ENCODE peak calls at places on chromosome 16, in seven cellular contexts. X is K562, P is HCT116, D is SK-N-SH, K is H1, O is HepG2, A is GM12878. N is an unnamed sample.

GRCh38 chr16:23434380-23434779 is 18.6 kb downstream of the COG7 start:
- DNase-seq in X (peak), A (peak), O (peak), P (peak), K (no peak), D (peak), N (peak)

GRCh38 chr16:87330646-87331045 is 13.5 kb upstream of the C16orf95 start:
- DNase-seq in X (no peak), A (no peak), D (no peak), P (no peak), O (no peak), K (no peak), N (no peak)

GRCh38 chr16:58378401-58378800 is 13.9 kb upstream of the GINS3 start:
- DNase-seq in P (no peak), X (no peak), D (no peak), O (no peak), A (no peak), K (no peak), N (no peak)

GRCh38 chr16:20385844-20386832 is 18.4 kb downstream of the PDILT start:
- DNase-seq in D (peak), K (peak), A (no peak), X (peak), O (peak), P (peak), N (peak)

GRCh38 chr16:57791903-57792461 is 10.3 kb downstream of the KIFC3 start:
- DNase-seq in D (no peak), A (no peak), K (no peak), X (no peak), O (no peak), P (no peak), N (no peak)

GRCh38 chr16:51752596-51752995 is 601.5 kb upstream of the SALL1 start:
- DNase-seq in D (no peak), O (no peak), X (no peak), K (no peak), A (no peak), P (no peak), N (no peak)

GRCh38 chr16:86735727-86736126 is 157.4 kb downstream of the FOXL1 start:
- DNase-seq in A (no peak), D (no peak), P (no peak), K (no peak), O (no peak), X (no peak), N (no peak)

GRCh38 chr16:31496670-31497069 is 11.5 kb downstream of the RUSF1 start:
- DNase-seq in K (no peak), O (no peak), D (no peak), X (no peak), A (no peak), P (no peak), N (no peak)

GRCh38 chr16:57133911-57134310 is 41.5 kb downstream of the CPNE2 start:
- DNase-seq in P (no peak), K (no peak), A (no peak), D (no peak), X (no peak), O (no peak), N (no peak)

GRCh38 chr16:11201498-11202259 is 54.3 kb downstream of the SOCS1 start:
- DNase-seq in O (peak), P (peak), A (no peak), K (no peak), X (peak), D (peak), N (peak)

GRCh38 chr16:25501530-25502255 is 190.1 kb upstream of the HS3ST4 start:
- DNase-seq in K (no peak), A (no peak), O (no peak), D (no peak), P (no peak), X (no peak), N (peak)

GRCh38 chr16:81817789-81818304 is 38.8 kb downstream of the PLCG2 start:
- DNase-seq in A (peak), X (no peak), P (no peak), O (no peak), D (no peak), K (no peak), N (no peak)
- TF ChIP-seq JUND in A (no peak), X (no peak), P (no peak), O (no peak), D (no peak), K (no peak), N (no peak)

GRCh38 chr16:27522173-27522707 is 27.5 kb downstream of the GTF3C1 start:
- DNase-seq in A (no peak), P (no peak), O (no peak), D (no peak), X (no peak), K (no peak), N (no peak)
- TF ChIP-seq JUND in A (no peak), P (no peak), O (no peak), D (no peak), X (no peak), K (no peak), N (no peak)

DNA sequence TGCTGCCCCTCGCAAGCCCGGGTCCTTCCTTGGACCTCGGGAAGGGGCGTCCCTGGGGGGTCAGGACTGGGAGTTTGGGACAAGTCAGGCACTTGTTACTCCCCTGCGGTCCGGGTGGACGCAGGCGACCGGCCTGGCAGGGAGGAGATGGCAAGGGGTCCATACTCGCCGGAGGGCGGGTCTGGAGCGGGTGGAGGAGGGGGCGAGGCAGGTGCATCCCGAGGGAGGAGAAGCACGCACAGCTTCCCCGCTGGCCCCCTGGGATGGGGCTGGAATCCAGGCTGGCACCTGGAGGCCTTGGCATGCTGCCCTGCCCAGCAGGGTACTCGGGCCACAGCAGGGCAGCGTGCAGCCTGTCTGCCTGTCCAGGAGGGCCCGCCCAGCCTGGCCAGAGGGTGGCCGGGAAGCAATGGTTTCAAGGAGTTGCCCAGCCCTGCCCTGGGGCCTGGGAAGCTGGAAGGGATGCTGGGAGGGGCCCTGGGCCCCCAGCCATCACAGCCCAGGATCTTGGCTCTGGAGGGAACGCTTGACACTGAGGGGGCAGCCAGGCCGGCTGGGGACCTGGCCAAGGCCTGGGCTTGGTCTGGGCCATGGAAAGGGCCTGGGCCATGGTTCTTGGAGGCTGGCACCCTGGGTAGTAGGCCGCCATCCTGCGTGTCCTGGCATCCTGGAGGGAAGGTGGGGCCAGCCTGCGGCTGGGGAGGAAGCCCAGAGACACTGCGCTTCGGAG is 1.0 kb downstream of the GLIS2 start:
- DNase-seq in A (no peak), K (peak), O (no peak), X (no peak), P (no peak), D (peak), N (no peak)
- TF ChIP-seq JUND in A (no peak), K (no peak), O (no peak), X (no peak), P (no peak), D (no peak), N (no peak)

GRCh38 chr16:80896778-80897177 is 92.4 kb upstream of the CDYL2 start:
- DNase-seq in A (no peak), O (no peak), X (no peak), P (no peak), K (peak), D (no peak), N (no peak)

GRCh38 chr16:80902306-80903154 is 98.1 kb upstream of the CDYL2 start:
- DNase-seq in O (no peak), D (no peak), A (no peak), X (no peak), K (no peak), P (no peak), N (no peak)

GRCh38 chr16:80900593-80900954 is 96.2 kb upstream of the CDYL2 start:
- DNase-seq in P (no peak), X (no peak), O (no peak), D (no peak), A (no peak), K (no peak), N (peak)

GRCh38 chr16:80903616-80904015 is 99.2 kb upstream of the CDYL2 start:
- DNase-seq in P (no peak), X (no peak), D (no peak), K (no peak), A (no peak), O (no peak), N (no peak)

DNA sequence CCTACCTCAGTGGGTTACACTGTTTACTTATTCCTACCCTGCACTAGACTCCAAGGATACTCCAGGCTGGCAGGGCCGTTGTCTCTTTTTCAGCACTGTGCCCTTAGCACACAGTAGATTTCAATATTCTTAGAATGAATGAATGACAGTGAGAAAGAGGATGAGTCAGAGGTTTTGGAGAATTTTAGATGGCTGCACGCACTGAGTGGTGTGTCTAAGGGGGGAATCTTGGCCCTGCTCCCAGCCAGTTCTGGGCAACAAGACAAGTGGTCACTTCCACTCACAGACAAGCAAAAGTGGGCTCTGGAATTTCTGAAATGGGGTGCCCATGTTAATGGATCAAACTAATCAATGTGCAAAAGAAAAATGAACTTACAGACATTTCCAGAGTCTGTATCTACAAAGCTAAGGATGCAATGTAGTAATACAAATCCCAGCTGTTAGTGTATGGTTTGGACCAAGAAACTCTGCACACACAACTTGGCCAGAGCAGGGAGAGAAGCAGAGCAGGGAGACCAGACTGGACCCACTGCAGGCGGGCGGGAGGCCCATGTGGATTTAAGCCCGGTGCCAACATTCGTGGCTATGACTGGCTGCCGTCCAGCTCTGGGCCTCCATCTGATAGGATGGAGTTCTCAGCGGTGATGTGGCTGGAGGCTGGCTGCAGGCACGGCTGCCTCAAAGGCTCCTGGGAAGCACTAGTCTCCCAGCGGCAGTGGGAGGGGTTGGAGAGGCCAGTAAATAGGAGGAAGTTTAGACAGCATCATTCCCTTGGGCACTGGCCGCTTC is 95.6 kb upstream of the CDYL2 start:
- DNase-seq in X (no peak), O (peak), A (no peak), D (peak), P (no peak), K (peak), N (peak)
- TF ChIP-seq JUND in X (no peak), O (no peak), A (no peak), D (peak), P (no peak), K (no peak), N (no peak)

GRCh38 chr16:1277016-1277944 is 21.4 kb downstream of the TPSD1 start:
- DNase-seq in D (no peak), X (no peak), P (no peak), K (no peak), A (no peak), O (no peak), N (no peak)
- TF ChIP-seq JUND in D (no peak), X (no peak), P (no peak), K (no peak), A (no peak), O (no peak), N (no peak)

GRCh38 chr16:71626018-71626857 is at the start of gene MARVELD3:
- DNase-seq in D (peak), O (peak), P (peak), A (no peak), X (peak), K (peak), N (peak)
- TF ChIP-seq JUND in D (no peak), O (no peak), P (no peak), A (no peak), X (no peak), K (no peak), N (no peak)

GRCh38 chr16:10112021-10112420 is 70.2 kb downstream of the GRIN2A start:
- DNase-seq in K (no peak), P (no peak), D (no peak), O (no peak), X (no peak), A (no peak), N (no peak)

GRCh38 chr16:10113248-10113647 is 69.0 kb downstream of the GRIN2A start:
- DNase-seq in O (no peak), D (no peak), X (no peak), A (no peak), K (no peak), P (no peak), N (no peak)

GRCh38 chr16:10111156-10111761 is 71.0 kb downstream of the GRIN2A start:
- DNase-seq in K (no peak), P (no peak), D (no peak), A (no peak), X (no peak), O (no peak), N (no peak)

GRCh38 chr16:10114411-10114810 is 67.8 kb downstream of the GRIN2A start:
- DNase-seq in K (no peak), D (no peak), P (no peak), X (no peak), O (no peak), A (no peak), N (no peak)
- TF ChIP-seq JUND in K (no peak), D (no peak), P (no peak), X (no peak), O (no peak), A (no peak), N (no peak)

DNA sequence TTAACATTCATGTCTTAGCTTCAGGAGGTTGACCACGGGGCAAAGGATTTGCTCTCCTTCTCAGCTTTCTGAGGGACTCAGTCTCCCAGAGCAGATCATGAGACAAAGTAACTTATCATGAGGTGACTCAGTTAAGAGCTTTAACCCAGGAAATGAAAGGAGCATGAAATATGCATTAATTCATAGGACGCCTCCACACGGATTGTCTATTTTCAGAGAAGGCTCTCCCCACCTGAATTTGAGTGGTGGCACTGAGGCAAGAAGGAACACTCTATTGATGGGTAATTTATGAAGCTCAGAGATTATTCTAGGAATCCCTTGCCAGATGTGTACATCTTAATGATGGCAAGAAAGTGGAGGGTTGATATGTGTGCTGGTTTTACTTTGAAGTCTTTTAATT is 681 bp downstream of the RBFOX1 start:
- DNase-seq in K (no peak), D (no peak), A (no peak), P (no peak), O (no peak), X (no peak), N (no peak)
- TF ChIP-seq JUND in K (no peak), D (no peak), A (no peak), P (no peak), O (no peak), X (no peak), N (no peak)

GRCh38 chr16:84712801-84713775 is 13.3 kb downstream of the USP10 start:
- DNase-seq in K (peak), O (peak), A (no peak), X (no peak), P (no peak), D (no peak), N (no peak)

GRCh38 chr16:84714028-84714427 is 14.2 kb downstream of the USP10 start:
- DNase-seq in P (no peak), D (no peak), O (no peak), A (no peak), X (no peak), K (peak), N (no peak)

GRCh38 chr16:84712138-84712671 is 12.4 kb downstream of the USP10 start:
- DNase-seq in O (no peak), A (no peak), P (no peak), D (no peak), K (no peak), X (no peak), N (no peak)

GRCh38 chr16:84709609-84710008 is 9.8 kb downstream of the USP10 start:
- DNase-seq in D (no peak), A (no peak), X (no peak), P (no peak), K (no peak), O (no peak), N (no peak)

DNA sequence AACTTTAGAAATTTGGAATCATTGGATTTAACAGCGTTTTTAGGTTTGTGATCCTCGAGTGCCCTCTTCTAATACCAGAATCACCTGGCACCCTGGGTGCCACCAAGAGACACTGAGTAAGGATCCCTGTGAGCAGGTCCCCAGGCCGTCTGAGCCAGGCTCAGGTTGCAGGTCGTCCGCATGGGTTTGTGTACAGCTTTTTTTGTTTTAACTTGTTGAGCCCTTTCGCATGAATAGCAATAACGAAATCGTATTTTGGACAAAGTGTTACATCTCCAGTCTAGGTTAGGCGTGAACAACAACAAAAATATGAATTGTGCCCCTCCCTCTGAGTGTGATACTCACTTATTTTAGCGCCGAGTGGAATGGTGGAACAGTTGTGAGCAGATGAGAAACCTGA is 10.9 kb downstream of the USP10 start:
- DNase-seq in A (no peak), X (no peak), K (no peak), O (no peak), P (no peak), D (no peak), N (no peak)
- TF ChIP-seq JUND in A (no peak), X (no peak), K (no peak), O (no peak), P (no peak), D (no peak), N (no peak)

GRCh38 chr16:81740163-81740562 is 38.9 kb upstream of the PLCG2 start:
- DNase-seq in X (peak), A (peak), K (peak), P (no peak), D (no peak), O (peak), N (no peak)
- TF ChIP-seq JUND in X (no peak), A (no peak), K (no peak), P (no peak), D (no peak), O (no peak), N (no peak)

N was measured in T47D.